ENCODE peak calls at places on chromosome 10, in four cellular contexts. One of them, this sample, is unnamed.

GRCh38 chr10:116688241-116688711 is 54.1 kb downstream of the HSPA12A start:
- DNase-seq in right atrium auricular region: no peak
- DNase-seq in mesendoderm: peak
- DNase-seq in heart right ventricle: no peak
- DNase-seq in this sample: no peak

GRCh38 chr10:117322258-117322657 is 53.0 kb downstream of the PDZD8 start:
- DNase-seq in heart right ventricle: no peak
- DNase-seq in mesendoderm: no peak
- DNase-seq in right atrium auricular region: no peak
- DNase-seq in this sample: no peak

GRCh38 chr10:57294698-57295097 is 933.6 kb upstream of the ZWINT start:
- DNase-seq in right atrium auricular region: no peak
- DNase-seq in heart right ventricle: no peak
- DNase-seq in mesendoderm: no peak
- DNase-seq in this sample: no peak

GRCh38 chr10:91779011-91779605 is 19.1 kb upstream of the TNKS2 start:
- DNase-seq in right atrium auricular region: no peak
- DNase-seq in mesendoderm: no peak
- DNase-seq in heart right ventricle: no peak
- DNase-seq in this sample: no peak

GRCh38 chr10:78915331-78915626 is 153.5 kb upstream of the ZMIZ1 start:
- DNase-seq in right atrium auricular region: no peak
- DNase-seq in mesendoderm: no peak
- DNase-seq in heart right ventricle: no peak
- DNase-seq in this sample: no peak

GRCh38 chr10:51691135-51691534 is 8.3 kb downstream of the CSTF2T start:
- DNase-seq in heart right ventricle: no peak
- DNase-seq in right atrium auricular region: no peak
- DNase-seq in mesendoderm: no peak
- DNase-seq in this sample: no peak

GRCh38 chr10:122263971-122264370 is 7.1 kb upstream of the BTBD16 start:
- DNase-seq in right atrium auricular region: no peak
- DNase-seq in mesendoderm: no peak
- DNase-seq in heart right ventricle: no peak
- DNase-seq in this sample: no peak

GRCh38 chr10:104123397-104123796 is 1.4 kb downstream of the SFR1 start:
- DNase-seq in mesendoderm: peak
- DNase-seq in right atrium auricular region: no peak
- DNase-seq in heart right ventricle: no peak
- DNase-seq in this sample: no peak

GRCh38 chr10:12590682-12591642 is 241.6 kb downstream of the CAMK1D start:
- DNase-seq in heart right ventricle: no peak
- DNase-seq in mesendoderm: no peak
- DNase-seq in right atrium auricular region: no peak
- DNase-seq in this sample: no peak

GRCh38 chr10:116158036-116158435 is 115.0 kb downstream of the GFRA1 start:
- DNase-seq in mesendoderm: no peak
- DNase-seq in right atrium auricular region: no peak
- DNase-seq in heart right ventricle: no peak
- DNase-seq in this sample: no peak

DNA sequence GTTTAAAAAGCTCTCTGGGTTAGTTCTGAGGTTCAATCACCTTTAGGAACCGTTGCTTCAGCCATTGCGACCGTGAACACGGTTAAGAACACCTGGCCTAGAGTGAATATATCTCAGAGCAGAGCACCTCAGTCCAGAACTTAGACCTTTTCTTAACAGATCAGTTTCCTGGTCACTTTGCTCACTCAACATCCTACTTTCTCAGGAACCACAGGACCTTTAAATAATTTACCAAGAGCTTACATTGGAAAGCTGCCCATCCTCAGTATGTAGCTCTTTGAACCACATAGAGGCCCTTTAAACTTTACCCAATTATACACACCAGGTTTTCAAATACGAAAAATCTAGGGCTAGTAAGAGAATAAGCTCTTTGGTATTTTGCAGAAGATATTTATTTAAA is 153.2 kb downstream of the NRBF2 start:
- DNase-seq in right atrium auricular region: no peak
- DNase-seq in mesendoderm: no peak
- DNase-seq in heart right ventricle: no peak
- DNase-seq in this sample: no peak
- H3K27ac ChIP-seq in right atrium auricular region: no peak
- H3K27ac ChIP-seq in mesendoderm: no peak
- H3K27ac ChIP-seq in heart right ventricle: no peak
- H3K27ac ChIP-seq in this sample: no peak

GRCh38 chr10:712575-712974 is 23.1 kb upstream of the DIP2C start:
- DNase-seq in heart right ventricle: no peak
- DNase-seq in right atrium auricular region: no peak
- DNase-seq in mesendoderm: no peak
- DNase-seq in this sample: no peak
- H3K27ac ChIP-seq in heart right ventricle: no peak
- H3K27ac ChIP-seq in right atrium auricular region: no peak
- H3K27ac ChIP-seq in mesendoderm: no peak
- H3K27ac ChIP-seq in this sample: no peak

GRCh38 chr10:70509376-70509775 is 30.8 kb downstream of the PALD1 start:
- DNase-seq in mesendoderm: no peak
- DNase-seq in heart right ventricle: peak
- DNase-seq in right atrium auricular region: peak
- DNase-seq in this sample: no peak

GRCh38 chr10:70505908-70506307 is 27.3 kb downstream of the PALD1 start:
- DNase-seq in heart right ventricle: no peak
- DNase-seq in right atrium auricular region: no peak
- DNase-seq in mesendoderm: no peak
- DNase-seq in this sample: no peak

GRCh38 chr10:70510453-70510852 is 31.9 kb downstream of the PALD1 start:
- DNase-seq in heart right ventricle: no peak
- DNase-seq in right atrium auricular region: no peak
- DNase-seq in mesendoderm: peak
- DNase-seq in this sample: no peak

GRCh38 chr10:70510904-70511303 is 32.3 kb downstream of the PALD1 start:
- DNase-seq in heart right ventricle: no peak
- DNase-seq in right atrium auricular region: no peak
- DNase-seq in mesendoderm: no peak
- DNase-seq in this sample: no peak

DNA sequence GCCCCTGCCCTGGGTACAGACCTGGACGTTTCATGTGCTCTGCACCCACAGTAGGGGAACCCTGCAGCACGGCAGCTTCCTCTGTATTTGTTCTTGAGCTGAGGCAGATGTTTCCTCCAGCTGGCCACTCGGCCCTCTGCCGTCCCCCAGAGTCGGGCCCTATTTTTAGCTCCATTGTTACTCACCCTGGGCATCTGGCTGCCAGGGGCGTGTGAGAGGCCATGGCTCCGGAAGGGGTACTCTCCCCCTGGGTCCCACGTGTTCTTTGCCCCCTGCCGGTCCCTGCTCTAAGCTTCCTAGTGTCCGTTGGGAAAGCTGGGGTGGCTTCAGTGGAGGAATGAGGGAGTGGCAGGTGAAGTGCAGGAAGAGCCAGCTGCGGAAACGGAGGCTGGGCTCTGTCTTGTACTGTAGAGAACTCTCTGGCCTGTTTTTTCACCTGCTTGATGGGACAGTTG is 30.4 kb downstream of the PALD1 start:
- DNase-seq in mesendoderm: peak
- DNase-seq in right atrium auricular region: peak
- DNase-seq in heart right ventricle: peak
- DNase-seq in this sample: no peak
- H3K27ac ChIP-seq in mesendoderm: no peak
- H3K27ac ChIP-seq in right atrium auricular region: peak
- H3K27ac ChIP-seq in heart right ventricle: peak
- H3K27ac ChIP-seq in this sample: peak

DNA sequence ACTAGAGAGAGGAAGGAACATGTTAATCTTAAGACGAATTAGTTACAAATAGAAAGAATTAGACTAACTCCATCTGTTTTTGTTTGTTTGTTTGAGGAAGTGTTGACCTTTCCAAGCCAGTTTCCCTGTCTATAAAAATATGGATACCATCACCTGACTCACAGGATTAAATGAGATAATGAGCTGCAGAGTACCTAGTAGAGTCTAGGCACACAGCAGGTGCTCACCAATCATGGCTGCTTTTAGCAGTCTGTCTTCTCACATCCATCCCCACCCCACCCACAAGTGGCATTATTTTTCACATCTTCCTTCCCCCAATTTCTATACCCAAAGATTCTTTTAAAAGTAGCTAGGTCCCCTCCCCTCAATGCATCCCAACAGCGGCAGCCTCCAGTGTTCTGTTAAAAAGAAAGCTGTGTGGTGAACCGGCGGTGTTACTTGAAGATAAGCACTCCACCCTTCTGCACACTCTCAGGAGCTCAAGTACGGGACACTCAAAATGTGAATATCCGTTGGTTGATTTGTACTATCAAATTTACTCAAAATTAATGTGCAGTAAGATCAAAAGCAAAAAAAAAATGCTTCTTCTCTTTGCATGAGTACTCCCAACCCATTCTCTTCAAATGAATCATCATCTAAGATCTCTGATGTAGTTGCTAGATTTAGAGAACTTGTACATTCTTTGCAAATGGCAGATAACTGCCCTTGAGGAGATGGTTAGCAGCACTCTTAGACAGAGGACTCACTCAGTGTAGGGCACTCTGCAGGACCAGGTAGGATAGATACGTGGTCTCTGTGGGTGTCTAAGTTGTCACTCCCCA is 145.4 kb upstream of the ASAH2 start:
- DNase-seq in right atrium auricular region: no peak
- DNase-seq in mesendoderm: no peak
- DNase-seq in heart right ventricle: no peak
- DNase-seq in this sample: no peak
- H3K27ac ChIP-seq in right atrium auricular region: no peak
- H3K27ac ChIP-seq in mesendoderm: no peak
- H3K27ac ChIP-seq in heart right ventricle: peak
- H3K27ac ChIP-seq in this sample: no peak

GRCh38 chr10:86046845-86047460 is 319.6 kb downstream of the GRID1 start:
- DNase-seq in right atrium auricular region: no peak
- DNase-seq in mesendoderm: peak
- DNase-seq in heart right ventricle: no peak
- DNase-seq in this sample: no peak

GRCh38 chr10:86049442-86049841 is 317.2 kb downstream of the GRID1 start:
- DNase-seq in mesendoderm: no peak
- DNase-seq in heart right ventricle: no peak
- DNase-seq in right atrium auricular region: no peak
- DNase-seq in this sample: no peak

GRCh38 chr10:86047588-86047987 is 319.0 kb downstream of the GRID1 start:
- DNase-seq in heart right ventricle: no peak
- DNase-seq in right atrium auricular region: no peak
- DNase-seq in mesendoderm: no peak
- DNase-seq in this sample: no peak

GRCh38 chr10:86048973-86049372 is 317.6 kb downstream of the GRID1 start:
- DNase-seq in right atrium auricular region: no peak
- DNase-seq in heart right ventricle: no peak
- DNase-seq in mesendoderm: no peak
- DNase-seq in this sample: no peak

DNA sequence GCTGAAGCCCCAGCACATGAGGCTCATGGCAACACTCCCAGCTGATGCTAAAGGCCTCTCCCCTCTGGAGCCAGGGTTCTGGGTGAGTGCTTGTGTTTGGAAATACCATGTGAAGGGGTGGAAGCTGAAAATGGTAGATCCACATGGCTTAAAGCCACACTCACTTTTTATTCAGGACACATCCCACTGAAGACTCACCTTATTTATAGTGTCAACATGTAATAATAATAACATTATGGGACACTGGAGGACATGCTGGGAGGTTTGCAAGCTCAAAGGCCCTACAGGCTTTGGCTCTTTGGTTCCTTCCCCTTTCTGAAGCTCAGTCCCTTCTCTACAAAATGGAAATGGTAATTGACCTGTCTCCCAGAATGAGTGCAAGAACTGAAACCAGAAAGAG is 318.0 kb downstream of the GRID1 start:
- DNase-seq in heart right ventricle: no peak
- DNase-seq in right atrium auricular region: no peak
- DNase-seq in mesendoderm: no peak
- DNase-seq in this sample: no peak
- H3K27ac ChIP-seq in heart right ventricle: no peak
- H3K27ac ChIP-seq in right atrium auricular region: no peak
- H3K27ac ChIP-seq in mesendoderm: no peak
- H3K27ac ChIP-seq in this sample: no peak

GRCh38 chr10:5525581-5526271 is 965 bp downstream of the CALML3 start:
- DNase-seq in heart right ventricle: no peak
- DNase-seq in right atrium auricular region: no peak
- DNase-seq in mesendoderm: no peak
- DNase-seq in this sample: peak
- H3K27ac ChIP-seq in heart right ventricle: no peak
- H3K27ac ChIP-seq in right atrium auricular region: no peak
- H3K27ac ChIP-seq in mesendoderm: no peak
- H3K27ac ChIP-seq in this sample: peak

GRCh38 chr10:11197266-11197712 is 179.6 kb downstream of the CELF2 start:
- DNase-seq in mesendoderm: no peak
- DNase-seq in heart right ventricle: peak
- DNase-seq in right atrium auricular region: peak
- DNase-seq in this sample: no peak
- H3K27ac ChIP-seq in mesendoderm: no peak
- H3K27ac ChIP-seq in heart right ventricle: peak
- H3K27ac ChIP-seq in right atrium auricular region: peak
- H3K27ac ChIP-seq in this sample: peak

GRCh38 chr10:127579640-127580039 is 30.5 kb downstream of the NPS start:
- DNase-seq in right atrium auricular region: no peak
- DNase-seq in heart right ventricle: no peak
- DNase-seq in mesendoderm: no peak
- DNase-seq in this sample: no peak

GRCh38 chr10:127577376-127577775 is 28.3 kb downstream of the NPS start:
- DNase-seq in right atrium auricular region: no peak
- DNase-seq in mesendoderm: no peak
- DNase-seq in heart right ventricle: no peak
- DNase-seq in this sample: no peak

GRCh38 chr10:127576751-127577161 is 27.6 kb downstream of the NPS start:
- DNase-seq in heart right ventricle: no peak
- DNase-seq in mesendoderm: no peak
- DNase-seq in right atrium auricular region: no peak
- DNase-seq in this sample: no peak

GRCh38 chr10:127577878-127578627 is 28.9 kb downstream of the NPS start:
- DNase-seq in mesendoderm: peak
- DNase-seq in heart right ventricle: no peak
- DNase-seq in right atrium auricular region: no peak
- DNase-seq in this sample: no peak

GRCh38 chr10:127578628-127579305 is 29.7 kb downstream of the NPS start:
- DNase-seq in mesendoderm: no peak
- DNase-seq in heart right ventricle: no peak
- DNase-seq in right atrium auricular region: no peak
- DNase-seq in this sample: no peak
- H3K27ac ChIP-seq in mesendoderm: no peak
- H3K27ac ChIP-seq in heart right ventricle: peak
- H3K27ac ChIP-seq in right atrium auricular region: peak
- H3K27ac ChIP-seq in this sample: no peak